ENCODE peak calls at places on chromosome 13, in four cellular contexts. One of them, this sample, is unnamed.

GRCh38 chr13:76542176-76542575 is 344.0 kb downstream of the KCTD12 start:
- DNase-seq in activated T-helper 1 cell treated with Interleukin-2 at 50 U/mL for 16 hours: no peak
- DNase-seq in kidney epithelial cell: no peak
- DNase-seq in AG04450: no peak
- DNase-seq in this sample: no peak

GRCh38 chr13:45298206-45298505 is 42.8 kb downstream of the TPT1 start:
- DNase-seq in kidney epithelial cell: no peak
- DNase-seq in AG04450: no peak
- DNase-seq in activated T-helper 1 cell treated with Interleukin-2 at 50 U/mL for 16 hours: no peak
- DNase-seq in this sample: no peak

GRCh38 chr13:46146898-46147297 is 35.1 kb downstream of the LCP1 start:
- DNase-seq in kidney epithelial cell: no peak
- DNase-seq in AG04450: no peak
- DNase-seq in activated T-helper 1 cell treated with Interleukin-2 at 50 U/mL for 16 hours: no peak
- DNase-seq in this sample: no peak

GRCh38 chr13:19810996-19811881 is 28.5 kb upstream of the PSPC1 start:
- DNase-seq in activated T-helper 1 cell treated with Interleukin-2 at 50 U/mL for 16 hours: no peak
- DNase-seq in kidney epithelial cell: no peak
- DNase-seq in AG04450: no peak
- DNase-seq in this sample: no peak

GRCh38 chr13:46908511-46908910 is 11.7 kb upstream of the HTR2A start:
- DNase-seq in AG04450: no peak
- DNase-seq in kidney epithelial cell: no peak
- DNase-seq in activated T-helper 1 cell treated with Interleukin-2 at 50 U/mL for 16 hours: no peak
- DNase-seq in this sample: no peak

GRCh38 chr13:112067871-112068305 is 939 bp downstream of the SOX1 start:
- DNase-seq in activated T-helper 1 cell treated with Interleukin-2 at 50 U/mL for 16 hours: no peak
- DNase-seq in kidney epithelial cell: no peak
- DNase-seq in AG04450: no peak
- DNase-seq in this sample: no peak

GRCh38 chr13:85132986-85133385 is 666.2 kb downstream of the SLITRK6 start:
- DNase-seq in activated T-helper 1 cell treated with Interleukin-2 at 50 U/mL for 16 hours: no peak
- DNase-seq in AG04450: no peak
- DNase-seq in kidney epithelial cell: no peak
- DNase-seq in this sample: no peak

GRCh38 chr13:31213681-31214289 is 14.0 kb downstream of the B3GLCT start:
- DNase-seq in kidney epithelial cell: no peak
- DNase-seq in activated T-helper 1 cell treated with Interleukin-2 at 50 U/mL for 16 hours: no peak
- DNase-seq in AG04450: no peak
- DNase-seq in this sample: no peak

GRCh38 chr13:55493297-55493696 is 1647.4 kb upstream of the PRR20A start:
- DNase-seq in kidney epithelial cell: no peak
- DNase-seq in activated T-helper 1 cell treated with Interleukin-2 at 50 U/mL for 16 hours: no peak
- DNase-seq in AG04450: no peak
- DNase-seq in this sample: no peak

GRCh38 chr13:93080587-93080986 is 146.0 kb upstream of the GPC6 start:
- DNase-seq in activated T-helper 1 cell treated with Interleukin-2 at 50 U/mL for 16 hours: no peak
- DNase-seq in kidney epithelial cell: peak; percentile 18
- DNase-seq in AG04450: no peak
- DNase-seq in this sample: no peak

GRCh38 chr13:49877629-49878218 is 58.4 kb downstream of the SPRYD7 start:
- DNase-seq in activated T-helper 1 cell treated with Interleukin-2 at 50 U/mL for 16 hours: no peak
- DNase-seq in AG04450: no peak
- DNase-seq in kidney epithelial cell: no peak
- DNase-seq in this sample: no peak

GRCh38 chr13:50244913-50245574 is 229.8 kb downstream of the KCNRG start:
- DNase-seq in activated T-helper 1 cell treated with Interleukin-2 at 50 U/mL for 16 hours: no peak
- DNase-seq in AG04450: peak; percentile 51
- DNase-seq in kidney epithelial cell: peak; percentile 92
- DNase-seq in this sample: no peak

GRCh38 chr13:56561327-56561726 is 579.4 kb upstream of the PRR20A start:
- DNase-seq in activated T-helper 1 cell treated with Interleukin-2 at 50 U/mL for 16 hours: no peak
- DNase-seq in AG04450: no peak
- DNase-seq in kidney epithelial cell: no peak
- DNase-seq in this sample: no peak

GRCh38 chr13:92950771-92951170 is 275.8 kb upstream of the GPC6 start:
- DNase-seq in AG04450: no peak
- DNase-seq in activated T-helper 1 cell treated with Interleukin-2 at 50 U/mL for 16 hours: no peak
- DNase-seq in kidney epithelial cell: no peak
- DNase-seq in this sample: no peak

GRCh38 chr13:48994731-48995130 is 19.0 kb downstream of the FNDC3A start:
- DNase-seq in activated T-helper 1 cell treated with Interleukin-2 at 50 U/mL for 16 hours: no peak
- DNase-seq in AG04450: no peak
- DNase-seq in kidney epithelial cell: no peak
- DNase-seq in this sample: no peak

GRCh38 chr13:94481966-94482365 is 2.5 kb upstream of the DCT start:
- DNase-seq in kidney epithelial cell: peak; percentile 70
- DNase-seq in AG04450: no peak
- DNase-seq in activated T-helper 1 cell treated with Interleukin-2 at 50 U/mL for 16 hours: no peak
- DNase-seq in this sample: no peak

GRCh38 chr13:61413572-61413971 is 2.1 kb downstream of the PCDH20 start:
- DNase-seq in activated T-helper 1 cell treated with Interleukin-2 at 50 U/mL for 16 hours: no peak
- DNase-seq in kidney epithelial cell: no peak
- DNase-seq in AG04450: no peak
- DNase-seq in this sample: no peak

This sample was measured in CD4-positive, alpha-beta memory T cell.